ENCODE peak calls at places on chromosomes 13 and 19, in four cellular contexts. I is K562, L is GM12878, E is HL-60. D is an unnamed sample.

GRCh38 chr13:21022056-21022693 is 39.2 kb downstream of the LATS2 start:
- DNase-seq in I (no peak), L (no peak), E (no peak), D (no peak)

GRCh38 chr19:58408152-58409009 is at the start of gene ZNF584:
- DNase-seq in I (peak), L (peak), E (peak), D (peak)

GRCh38 chr13:65330691-65331090 is 1899.4 kb downstream of the PCDH9 start:
- DNase-seq in I (no peak), L (no peak), E (no peak), D (no peak)

GRCh38 chr19:41616785-41617621 is 9.9 kb downstream of the CEACAM4 start:
- DNase-seq in I (peak), L (no peak), E (no peak), D (no peak)

GRCh38 chr13:39676315-39676876 is 20.9 kb downstream of the COG6 start:
- DNase-seq in I (peak), L (no peak), E (no peak), D (no peak)

GRCh38 chr19:35860436-35860817 is 3.7 kb downstream of the KIRREL2 start:
- DNase-seq in I (no peak), L (no peak), E (no peak), D (no peak)

GRCh38 chr13:20721058-20721453 is 17.6 kb downstream of the IL17D start:
- DNase-seq in I (no peak), L (no peak), E (no peak), D (no peak)

GRCh38 chr19:10262771-10263170 is 8.1 kb upstream of the ICAM1 start:
- DNase-seq in I (no peak), L (no peak), E (no peak), D (no peak)

GRCh38 chr19:31979362-31979761 is 366.0 kb upstream of the ZNF507 start:
- DNase-seq in I (no peak), L (no peak), E (no peak), D (no peak)

GRCh38 chr13:61414686-61415664 is 674 bp downstream of the PCDH20 start:
- DNase-seq in I (no peak), L (no peak), E (no peak), D (no peak)

GRCh38 chr13:113672002-113672651 is 5.1 kb downstream of the GRK1 start:
- DNase-seq in I (no peak), L (no peak), E (no peak), D (no peak)

GRCh38 chr19:10533656-10534386 is 9.9 kb upstream of the ATG4D start:
- DNase-seq in I (no peak), L (no peak), E (no peak), D (no peak)

DNA sequence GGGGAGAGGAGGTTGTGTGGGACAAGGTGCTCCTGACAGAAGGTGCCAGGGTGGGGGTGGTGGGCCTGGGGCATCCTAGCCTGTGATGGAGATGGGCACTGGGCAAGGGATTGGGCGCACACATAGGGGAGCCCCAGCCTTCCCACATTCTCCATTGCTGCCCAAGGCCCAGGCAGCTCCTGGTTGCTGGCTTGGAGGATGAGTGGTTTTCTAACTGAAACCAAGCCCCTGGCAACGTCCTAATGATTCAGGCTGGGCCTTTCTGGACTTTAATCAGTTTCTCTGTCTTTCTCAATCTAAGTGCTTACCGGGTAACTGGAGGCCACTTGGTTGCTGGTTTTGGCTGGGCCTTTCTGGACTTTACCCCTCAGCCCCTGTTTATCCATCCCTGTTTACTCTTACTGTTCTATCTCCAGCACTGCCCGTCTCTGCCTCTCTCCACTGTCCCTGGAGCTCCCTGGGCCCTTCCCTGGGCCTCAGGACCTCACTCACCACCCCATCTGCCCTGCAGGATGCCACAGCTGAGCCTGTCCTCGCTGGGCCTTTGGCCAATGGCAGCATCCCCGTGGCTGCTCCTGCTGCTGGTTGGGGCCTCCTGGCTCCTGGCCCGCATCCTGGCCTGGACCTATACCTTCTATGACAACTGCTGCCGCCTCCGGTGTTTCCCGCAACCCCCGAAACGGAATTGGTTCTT is 354 bp downstream of the CYP4F3 start:
- DNase-seq in I (no peak), L (no peak), E (no peak), D (no peak)
- TF ChIP-seq SPI1 in I (no peak), L (no peak), E (no peak), D (no peak)

GRCh38 chr19:46082728-46083050 is 41.8 kb downstream of the IGFL3 start:
- DNase-seq in I (no peak), L (no peak), E (no peak), D (no peak)

GRCh38 chr19:46085888-46086287 is 38.6 kb downstream of the IGFL3 start:
- DNase-seq in I (no peak), L (no peak), E (no peak), D (no peak)

GRCh38 chr19:46089432-46089831 is 35.1 kb downstream of the IGFL3 start:
- DNase-seq in I (no peak), L (no peak), E (no peak), D (no peak)

GRCh38 chr19:46090444-46090843 is 34.0 kb downstream of the IGFL3 start:
- DNase-seq in I (no peak), L (no peak), E (no peak), D (no peak)

DNA sequence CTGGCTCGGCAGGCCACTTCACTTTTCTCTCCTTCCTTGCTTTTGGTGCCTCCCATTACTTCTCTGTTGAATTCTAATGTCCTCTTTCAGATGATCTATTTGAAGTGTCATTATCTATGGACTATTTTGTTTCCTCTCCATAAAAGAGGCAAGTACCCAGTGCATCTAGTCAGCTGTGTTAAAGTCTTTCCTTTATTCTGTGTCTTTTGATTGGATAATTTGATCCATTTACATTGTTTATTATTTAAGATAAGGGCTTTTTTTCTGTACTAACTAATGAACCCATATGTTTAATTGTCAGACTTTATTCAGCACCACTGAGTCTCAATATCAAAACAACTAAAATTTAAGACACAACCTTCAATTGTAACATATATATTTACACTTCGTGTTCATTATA is 36.4 kb downstream of the IGFL3 start:
- DNase-seq in I (no peak), L (no peak), E (no peak), D (no peak)
- TF ChIP-seq SPI1 in I (no peak), L (no peak), E (no peak), D (no peak)

DNA sequence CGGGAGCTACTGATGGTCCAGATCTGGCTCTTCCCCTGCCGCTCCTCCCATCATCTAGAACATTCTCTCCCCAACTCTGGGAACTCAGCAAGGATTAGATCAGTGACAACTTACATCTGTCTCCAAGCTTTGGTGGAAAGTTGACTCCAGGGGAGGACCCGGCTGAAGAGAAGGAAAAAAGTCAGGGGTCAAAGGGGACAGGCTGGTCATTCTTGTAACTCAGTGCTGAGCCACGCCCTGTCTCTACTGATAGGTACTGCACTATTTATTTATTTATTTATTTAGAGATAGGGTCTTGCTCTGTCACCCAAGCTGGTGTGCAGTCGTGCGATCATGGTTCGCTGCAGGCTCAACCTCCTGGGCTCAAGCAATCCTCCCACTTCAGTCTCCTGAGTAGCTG is 14.3 kb downstream of the PLEKHA4 start:
- DNase-seq in I (peak), L (no peak), E (no peak), D (no peak)
- TF ChIP-seq SPI1 in I (no peak), L (no peak), E (no peak), D (no peak)

GRCh38 chr13:79405501-79405830 is 589 bp downstream of the RBM26 start:
- DNase-seq in I (peak), L (no peak), E (no peak), D (no peak)
- TF ChIP-seq SPI1 in I (no peak), L (no peak), E (no peak), D (no peak)

GRCh38 chr19:718251-719024 is 9.7 kb downstream of the PALM start:
- DNase-seq in I (no peak), L (no peak), E (no peak), D (no peak)
- TF ChIP-seq SPI1 in I (no peak), L (no peak), E (no peak), D (no peak)

DNA sequence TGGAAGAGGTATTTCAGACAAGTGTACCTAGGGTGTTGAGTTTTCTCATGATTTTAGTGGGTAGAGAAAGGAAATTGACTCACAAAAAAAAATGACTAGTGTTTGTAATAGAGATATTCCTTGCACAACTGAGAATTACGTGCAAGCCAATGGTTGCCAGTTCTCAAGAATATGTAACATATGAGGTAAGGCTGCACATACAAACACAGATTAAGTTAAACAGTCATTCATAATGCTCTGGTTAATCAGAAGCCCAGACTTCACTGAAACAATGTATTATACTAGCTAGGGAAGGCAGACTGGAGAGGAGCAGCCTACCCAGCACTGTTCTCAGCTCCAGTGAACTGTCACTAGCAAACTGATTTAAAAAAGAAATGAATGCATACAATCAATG is 418.3 kb downstream of the DIAPH3 start:
- DNase-seq in I (no peak), L (no peak), E (no peak), D (no peak)
- TF ChIP-seq SPI1 in I (no peak), L (no peak), E (no peak), D (no peak)

GRCh38 chr19:54312436-54313362 is at the start of gene LILRA5:
- DNase-seq in I (no peak), L (no peak), E (no peak), D (no peak)
- TF ChIP-seq SPI1 in I (peak), L (peak), E (peak), D (peak)

D was measured in GM12891.